ENCODE peak calls at places on chromosomes 2 and 18, in seven cellular contexts. One of them, this sample, is unnamed.

GRCh38 chr2:95062247-95062646 is 36.7 kb downstream of the MAL start:
- DNase-seq in tibial artery: peak; percentile 28
- DNase-seq in esophagus muscularis mucosa: no peak
- DNase-seq in sigmoid colon: peak; percentile 18
- DNase-seq in PC-9: no peak
- DNase-seq in left lung: no peak
- DNase-seq in BJ: no peak
- DNase-seq in this sample: peak; percentile 24

GRCh38 chr18:79682896-79683625 is 3.5 kb downstream of the CTDP1 start:
- DNase-seq in left lung: no peak
- DNase-seq in tibial artery: peak; percentile 45
- DNase-seq in esophagus muscularis mucosa: no peak
- DNase-seq in PC-9: no peak
- DNase-seq in sigmoid colon: no peak
- DNase-seq in BJ: no peak
- DNase-seq in this sample: no peak

GRCh38 chr2:42970151-42970550 is 177.8 kb upstream of the HAAO start:
- DNase-seq in PC-9: no peak
- DNase-seq in BJ: no peak
- DNase-seq in left lung: no peak
- DNase-seq in tibial artery: no peak
- DNase-seq in esophagus muscularis mucosa: no peak
- DNase-seq in sigmoid colon: no peak
- DNase-seq in this sample: no peak

GRCh38 chr2:241666627-241667400 is 19.8 kb downstream of the DTYMK start:
- DNase-seq in esophagus muscularis mucosa: no peak
- DNase-seq in sigmoid colon: no peak
- DNase-seq in tibial artery: no peak
- DNase-seq in left lung: peak; percentile 69
- DNase-seq in BJ: no peak
- DNase-seq in PC-9: no peak
- DNase-seq in this sample: no peak

GRCh38 chr2:219160186-219161017 is at the start of gene NHEJ1:
- DNase-seq in left lung: peak; percentile 99
- DNase-seq in PC-9: peak; percentile 95
- DNase-seq in BJ: peak; percentile 63
- DNase-seq in tibial artery: peak; percentile 99
- DNase-seq in sigmoid colon: peak; percentile 99
- DNase-seq in esophagus muscularis mucosa: peak; percentile 99
- DNase-seq in this sample: peak; percentile 99

GRCh38 chr2:3377279-3377611 is 373 bp downstream of the EIPR1 start:
- DNase-seq in esophagus muscularis mucosa: no peak
- DNase-seq in sigmoid colon: no peak
- DNase-seq in PC-9: no peak
- DNase-seq in BJ: no peak
- DNase-seq in left lung: no peak
- DNase-seq in tibial artery: no peak
- DNase-seq in this sample: no peak

GRCh38 chr2:64652231-64653173 is 1.2 kb downstream of the SERTAD2 start:
- DNase-seq in esophagus muscularis mucosa: no peak
- DNase-seq in PC-9: peak; percentile 41
- DNase-seq in BJ: no peak
- DNase-seq in left lung: peak; percentile 77
- DNase-seq in sigmoid colon: peak; percentile 83
- DNase-seq in tibial artery: peak; percentile 75
- DNase-seq in this sample: no peak

GRCh38 chr2:134154269-134154668 is 99.6 kb upstream of the MGAT5 start:
- DNase-seq in tibial artery: no peak
- DNase-seq in left lung: no peak
- DNase-seq in PC-9: no peak
- DNase-seq in BJ: no peak
- DNase-seq in sigmoid colon: no peak
- DNase-seq in esophagus muscularis mucosa: no peak
- DNase-seq in this sample: no peak

GRCh38 chr2:118992740-118993391 is 50.9 kb downstream of the MARCO start:
- DNase-seq in sigmoid colon: no peak
- DNase-seq in esophagus muscularis mucosa: no peak
- DNase-seq in BJ: no peak
- DNase-seq in tibial artery: peak; percentile 28
- DNase-seq in PC-9: no peak
- DNase-seq in left lung: no peak
- DNase-seq in this sample: no peak

GRCh38 chr2:215430528-215431187 is 5.2 kb downstream of the FN1 start:
- DNase-seq in left lung: no peak
- DNase-seq in esophagus muscularis mucosa: no peak
- DNase-seq in PC-9: no peak
- DNase-seq in BJ: no peak
- DNase-seq in sigmoid colon: no peak
- DNase-seq in tibial artery: no peak
- DNase-seq in this sample: no peak

GRCh38 chr18:41532344-41533086 is 422.5 kb upstream of the PIK3C3 start:
- DNase-seq in tibial artery: no peak
- DNase-seq in BJ: no peak
- DNase-seq in esophagus muscularis mucosa: no peak
- DNase-seq in PC-9: no peak
- DNase-seq in sigmoid colon: no peak
- DNase-seq in left lung: no peak
- DNase-seq in this sample: no peak

GRCh38 chr2:199968126-199968525 is 12.7 kb downstream of the MAIP1 start:
- DNase-seq in BJ: no peak
- DNase-seq in sigmoid colon: no peak
- DNase-seq in PC-9: no peak
- DNase-seq in esophagus muscularis mucosa: no peak
- DNase-seq in tibial artery: no peak
- DNase-seq in left lung: no peak
- DNase-seq in this sample: no peak

GRCh38 chr2:11559066-11559785 is 25.4 kb downstream of the GREB1 start:
- DNase-seq in BJ: no peak
- DNase-seq in esophagus muscularis mucosa: no peak
- DNase-seq in tibial artery: peak; percentile 42
- DNase-seq in PC-9: no peak
- DNase-seq in sigmoid colon: no peak
- DNase-seq in left lung: no peak
- DNase-seq in this sample: peak; percentile 52

DNA sequence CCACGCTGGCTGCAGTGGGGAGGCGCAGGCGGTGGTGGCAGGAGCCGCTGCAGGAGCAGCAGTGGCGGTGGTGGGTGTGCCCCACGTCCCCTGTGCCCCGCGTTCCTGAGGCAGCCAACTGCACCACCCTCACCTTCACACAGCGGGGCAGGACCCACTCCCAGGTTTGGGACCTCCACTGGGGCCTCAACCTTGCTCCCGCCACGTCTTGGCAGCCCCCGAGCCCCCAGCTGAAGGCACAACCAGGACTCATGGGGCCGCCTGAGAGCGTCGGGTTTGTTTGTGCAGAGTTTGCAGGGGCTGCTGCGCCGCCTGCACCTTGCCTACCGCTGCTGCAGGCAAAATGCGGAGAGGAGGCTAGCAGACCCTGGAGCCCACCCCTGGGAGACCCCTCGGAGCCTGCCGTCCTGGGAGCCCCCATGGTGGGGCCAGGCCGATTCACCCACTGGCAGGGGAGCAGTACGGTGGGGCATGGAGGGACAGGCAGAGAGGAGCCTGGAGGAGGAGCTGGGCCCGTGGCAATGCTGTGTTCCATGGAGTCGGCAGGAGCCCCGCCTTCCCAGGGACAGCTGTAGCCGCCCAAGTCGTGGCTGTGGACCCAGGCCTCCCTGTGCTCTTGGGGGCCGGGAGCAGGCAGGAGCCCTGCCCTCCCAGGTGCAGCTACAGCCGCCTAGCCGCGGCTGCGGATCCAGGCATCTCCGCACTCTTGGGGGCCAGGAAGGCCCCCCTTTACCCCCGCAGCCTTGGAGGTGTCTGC is 14.7 kb upstream of the EML6 start:
- DNase-seq in BJ: no peak
- DNase-seq in PC-9: peak; percentile 43
- DNase-seq in tibial artery: peak; percentile 73
- DNase-seq in sigmoid colon: peak; percentile 73
- DNase-seq in left lung: peak; percentile 84
- DNase-seq in esophagus muscularis mucosa: no peak
- DNase-seq in this sample: peak; percentile 76
- H3K4me3 ChIP-seq in BJ: peak overlapping the region; percentile 32
- H3K4me3 ChIP-seq in PC-9: no peak overlapping the region
- H3K4me3 ChIP-seq in tibial artery: peak overlapping the region; percentile 47
- H3K4me3 ChIP-seq in sigmoid colon: peak overlapping the region; percentile 34
- H3K4me3 ChIP-seq in left lung: peak overlapping the region; percentile 47
- H3K4me3 ChIP-seq in esophagus muscularis mucosa: peak overlapping the region; percentile 47
- H3K4me3 ChIP-seq in this sample: peak overlapping the region; percentile 38

GRCh38 chr2:9360701-9361100 is 62.6 kb downstream of the ITGB1BP1 start:
- DNase-seq in tibial artery: no peak
- DNase-seq in BJ: no peak
- DNase-seq in sigmoid colon: no peak
- DNase-seq in esophagus muscularis mucosa: no peak
- DNase-seq in PC-9: no peak
- DNase-seq in left lung: no peak
- DNase-seq in this sample: no peak
- H3K36me3 ChIP-seq in tibial artery: peaks cover 77% of the 10 kb centered on the region
- H3K36me3 ChIP-seq in BJ: peaks cover 12% of the 10 kb centered on the region
- H3K36me3 ChIP-seq in sigmoid colon: peaks cover 22% of the 10 kb centered on the region
- H3K36me3 ChIP-seq in esophagus muscularis mucosa: peaks cover 85% of the 10 kb centered on the region
- H3K36me3 ChIP-seq in PC-9: peaks cover 62% of the 10 kb centered on the region
- H3K36me3 ChIP-seq in left lung: no peaks in the 10 kb centered on the region
- H3K36me3 ChIP-seq in this sample: peaks cover 2% of the 10 kb centered on the region

GRCh38 chr2:190547914-190548313 is 13.4 kb upstream of the NEMP2 start:
- DNase-seq in left lung: no peak
- DNase-seq in PC-9: no peak
- DNase-seq in sigmoid colon: no peak
- DNase-seq in tibial artery: no peak
- DNase-seq in BJ: no peak
- DNase-seq in esophagus muscularis mucosa: no peak
- DNase-seq in this sample: no peak

GRCh38 chr2:190546734-190547133 is 12.2 kb upstream of the NEMP2 start:
- DNase-seq in PC-9: no peak
- DNase-seq in sigmoid colon: no peak
- DNase-seq in BJ: no peak
- DNase-seq in tibial artery: no peak
- DNase-seq in left lung: no peak
- DNase-seq in esophagus muscularis mucosa: no peak
- DNase-seq in this sample: no peak

GRCh38 chr2:190545082-190545481 is 10.6 kb upstream of the NEMP2 start:
- DNase-seq in esophagus muscularis mucosa: no peak
- DNase-seq in left lung: no peak
- DNase-seq in PC-9: no peak
- DNase-seq in sigmoid colon: no peak
- DNase-seq in BJ: no peak
- DNase-seq in tibial artery: no peak
- DNase-seq in this sample: no peak

GRCh38 chr2:190550137-190550536 is 15.6 kb upstream of the NEMP2 start:
- DNase-seq in tibial artery: no peak
- DNase-seq in esophagus muscularis mucosa: no peak
- DNase-seq in BJ: no peak
- DNase-seq in sigmoid colon: no peak
- DNase-seq in left lung: no peak
- DNase-seq in PC-9: no peak
- DNase-seq in this sample: no peak

GRCh38 chr2:190545756-190546385 is 11.3 kb upstream of the NEMP2 start:
- DNase-seq in PC-9: no peak
- DNase-seq in tibial artery: no peak
- DNase-seq in esophagus muscularis mucosa: no peak
- DNase-seq in BJ: no peak
- DNase-seq in left lung: no peak
- DNase-seq in sigmoid colon: no peak
- DNase-seq in this sample: no peak
- H3K4me3 ChIP-seq in PC-9: no peak overlapping the region
- H3K4me3 ChIP-seq in tibial artery: peak overlapping the region; percentile 42
- H3K4me3 ChIP-seq in esophagus muscularis mucosa: peak overlapping the region; percentile 32
- H3K4me3 ChIP-seq in BJ: no peak overlapping the region
- H3K4me3 ChIP-seq in left lung: no peak overlapping the region
- H3K4me3 ChIP-seq in sigmoid colon: peak overlapping the region; percentile 21
- H3K4me3 ChIP-seq in this sample: peak overlapping the region; percentile 72

GRCh38 chr2:27671235-27671634 is 7.5 kb downstream of the SLC4A1AP start:
- DNase-seq in esophagus muscularis mucosa: no peak
- DNase-seq in tibial artery: no peak
- DNase-seq in BJ: no peak
- DNase-seq in PC-9: no peak
- DNase-seq in sigmoid colon: no peak
- DNase-seq in left lung: no peak
- DNase-seq in this sample: no peak
- H3K36me3 ChIP-seq in esophagus muscularis mucosa: peaks cover 97% of the 10 kb centered on the region
- H3K36me3 ChIP-seq in tibial artery: peaks cover 66% of the 10 kb centered on the region
- H3K36me3 ChIP-seq in BJ: peaks cover 9% of the 10 kb centered on the region
- H3K36me3 ChIP-seq in PC-9: peaks cover 44% of the 10 kb centered on the region
- H3K36me3 ChIP-seq in sigmoid colon: peaks cover 30% of the 10 kb centered on the region
- H3K36me3 ChIP-seq in left lung: no peaks in the 10 kb centered on the region
- H3K36me3 ChIP-seq in this sample: peaks cover 5% of the 10 kb centered on the region